ENCODE peak calls at places on chromosomes 7 and 10, in ten cellular contexts. One of them, this sample, is unnamed.

GRCh38 chr7:85119934-85120333 is 66.9 kb downstream of the SEMA3D start:
- DNase-seq in gastrocnemius medialis: no peak
- DNase-seq in psoas muscle: no peak
- DNase-seq in cardiac fibroblast: no peak
- DNase-seq in neural progenitor cell: no peak
- DNase-seq in foreskin fibroblast: no peak
- DNase-seq in cardiac muscle cell: no peak
- DNase-seq in choroid plexus epithelial cell: peak
- DNase-seq in fibroblast of pulmonary artery: no peak
- DNase-seq in GM06990: no peak
- DNase-seq in this sample: no peak

GRCh38 chr7:146683439-146683838 is 566.8 kb downstream of the CNTNAP2 start:
- DNase-seq in gastrocnemius medialis: no peak
- DNase-seq in psoas muscle: no peak
- DNase-seq in cardiac fibroblast: peak
- DNase-seq in neural progenitor cell: no peak
- DNase-seq in foreskin fibroblast: no peak
- DNase-seq in cardiac muscle cell: no peak
- DNase-seq in choroid plexus epithelial cell: peak
- DNase-seq in fibroblast of pulmonary artery: peak
- DNase-seq in GM06990: no peak
- DNase-seq in this sample: peak

GRCh38 chr10:43806851-43807640 is 158.4 kb upstream of the ZNF32 start:
- DNase-seq in gastrocnemius medialis: no peak
- DNase-seq in psoas muscle: no peak
- DNase-seq in cardiac fibroblast: peak
- DNase-seq in neural progenitor cell: no peak
- DNase-seq in foreskin fibroblast: no peak
- DNase-seq in cardiac muscle cell: peak
- DNase-seq in choroid plexus epithelial cell: peak
- DNase-seq in fibroblast of pulmonary artery: peak
- DNase-seq in GM06990: no peak
- DNase-seq in this sample: no peak

GRCh38 chr10:117168729-117169128 is 28.6 kb upstream of the KCNK18 start:
- DNase-seq in gastrocnemius medialis: no peak
- DNase-seq in psoas muscle: no peak
- DNase-seq in cardiac fibroblast: no peak
- DNase-seq in neural progenitor cell: peak
- DNase-seq in foreskin fibroblast: no peak
- DNase-seq in cardiac muscle cell: no peak
- DNase-seq in choroid plexus epithelial cell: no peak
- DNase-seq in fibroblast of pulmonary artery: no peak
- DNase-seq in GM06990: no peak
- DNase-seq in this sample: no peak

GRCh38 chr7:139753079-139753692 is 24.6 kb downstream of the HIPK2 start:
- DNase-seq in gastrocnemius medialis: no peak
- DNase-seq in psoas muscle: no peak
- DNase-seq in cardiac fibroblast: no peak
- DNase-seq in neural progenitor cell: no peak
- DNase-seq in foreskin fibroblast: no peak
- DNase-seq in cardiac muscle cell: no peak
- DNase-seq in choroid plexus epithelial cell: no peak
- DNase-seq in fibroblast of pulmonary artery: no peak
- DNase-seq in GM06990: no peak
- DNase-seq in this sample: no peak

GRCh38 chr7:93921607-93922446 is at the start of gene GNG11:
- DNase-seq in gastrocnemius medialis: peak
- DNase-seq in psoas muscle: peak
- DNase-seq in cardiac fibroblast: peak
- DNase-seq in neural progenitor cell: peak
- DNase-seq in foreskin fibroblast: peak
- DNase-seq in cardiac muscle cell: peak
- DNase-seq in choroid plexus epithelial cell: peak
- DNase-seq in fibroblast of pulmonary artery: peak
- DNase-seq in GM06990: peak
- DNase-seq in this sample: no peak

GRCh38 chr10:7611909-7612308 is 54.9 kb downstream of the ITIH5 start:
- DNase-seq in gastrocnemius medialis: no peak
- DNase-seq in psoas muscle: no peak
- DNase-seq in cardiac fibroblast: no peak
- DNase-seq in neural progenitor cell: no peak
- DNase-seq in foreskin fibroblast: no peak
- DNase-seq in cardiac muscle cell: no peak
- DNase-seq in choroid plexus epithelial cell: no peak
- DNase-seq in fibroblast of pulmonary artery: no peak
- DNase-seq in GM06990: no peak
- DNase-seq in this sample: no peak

GRCh38 chr7:12423995-12424745 is 20.5 kb upstream of the VWDE start:
- DNase-seq in gastrocnemius medialis: no peak
- DNase-seq in psoas muscle: no peak
- DNase-seq in cardiac fibroblast: no peak
- DNase-seq in neural progenitor cell: no peak
- DNase-seq in foreskin fibroblast: no peak
- DNase-seq in cardiac muscle cell: no peak
- DNase-seq in choroid plexus epithelial cell: no peak
- DNase-seq in fibroblast of pulmonary artery: no peak
- DNase-seq in GM06990: no peak
- DNase-seq in this sample: no peak

GRCh38 chr7:99096124-99096887 is 47.6 kb downstream of the SMURF1 start:
- DNase-seq in gastrocnemius medialis: no peak
- DNase-seq in psoas muscle: no peak
- DNase-seq in cardiac fibroblast: no peak
- DNase-seq in neural progenitor cell: no peak
- DNase-seq in foreskin fibroblast: no peak
- DNase-seq in cardiac muscle cell: no peak
- DNase-seq in choroid plexus epithelial cell: peak
- DNase-seq in fibroblast of pulmonary artery: no peak
- DNase-seq in GM06990: no peak
- DNase-seq in this sample: no peak

GRCh38 chr7:91609525-91609924 is 271.0 kb downstream of the MTERF1 start:
- DNase-seq in gastrocnemius medialis: no peak
- DNase-seq in psoas muscle: no peak
- DNase-seq in cardiac fibroblast: no peak
- DNase-seq in neural progenitor cell: no peak
- DNase-seq in foreskin fibroblast: no peak
- DNase-seq in cardiac muscle cell: no peak
- DNase-seq in choroid plexus epithelial cell: peak
- DNase-seq in fibroblast of pulmonary artery: no peak
- DNase-seq in GM06990: no peak
- DNase-seq in this sample: no peak

GRCh38 chr7:1848911-1849311 is 178.8 kb downstream of the ELFN1 start:
- DNase-seq in gastrocnemius medialis: no peak
- DNase-seq in psoas muscle: peak
- DNase-seq in cardiac fibroblast: no peak
- DNase-seq in neural progenitor cell: no peak
- DNase-seq in foreskin fibroblast: no peak
- DNase-seq in cardiac muscle cell: no peak
- DNase-seq in choroid plexus epithelial cell: no peak
- DNase-seq in fibroblast of pulmonary artery: no peak
- DNase-seq in GM06990: no peak
- DNase-seq in this sample: no peak

DNA sequence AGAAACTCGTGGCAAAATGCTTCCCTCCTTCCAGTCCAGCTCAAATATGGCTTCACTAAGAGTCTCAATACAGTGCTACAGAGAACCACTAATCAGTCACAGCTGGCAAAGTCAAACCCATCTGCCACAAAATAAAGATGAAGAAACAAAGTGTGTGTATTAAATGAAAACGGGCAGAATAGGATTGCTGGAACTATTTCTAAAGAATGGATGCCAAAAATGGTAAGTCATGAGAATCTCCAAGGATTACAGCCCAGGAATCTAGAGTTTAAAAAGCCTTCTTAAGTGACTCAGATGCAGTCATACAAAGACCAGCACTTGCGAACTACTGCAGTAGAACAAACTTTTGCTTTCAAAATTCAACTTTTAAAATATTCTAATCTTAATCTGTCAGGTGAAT is 61.9 kb downstream of the CACUL1 start:
- DNase-seq in gastrocnemius medialis: no peak
- DNase-seq in psoas muscle: no peak
- DNase-seq in cardiac fibroblast: peak
- DNase-seq in neural progenitor cell: no peak
- DNase-seq in foreskin fibroblast: peak
- DNase-seq in cardiac muscle cell: peak
- DNase-seq in choroid plexus epithelial cell: peak
- DNase-seq in fibroblast of pulmonary artery: peak
- DNase-seq in GM06990: no peak
- DNase-seq in this sample: no peak
- TF ChIP-seq CTCF in gastrocnemius medialis: no peak
- TF ChIP-seq CTCF in psoas muscle: no peak
- TF ChIP-seq CTCF in cardiac fibroblast: no peak
- TF ChIP-seq CTCF in neural progenitor cell: no peak
- TF ChIP-seq CTCF in foreskin fibroblast: no peak
- TF ChIP-seq CTCF in cardiac muscle cell: no peak
- TF ChIP-seq CTCF in choroid plexus epithelial cell: no peak
- TF ChIP-seq CTCF in fibroblast of pulmonary artery: no peak
- TF ChIP-seq CTCF in GM06990: no peak
- TF ChIP-seq CTCF in this sample: no peak

GRCh38 chr7:34575006-34575405 is 83.0 kb upstream of the NPSR1 start:
- DNase-seq in gastrocnemius medialis: no peak
- DNase-seq in psoas muscle: no peak
- DNase-seq in cardiac fibroblast: no peak
- DNase-seq in neural progenitor cell: no peak
- DNase-seq in foreskin fibroblast: no peak
- DNase-seq in cardiac muscle cell: no peak
- DNase-seq in choroid plexus epithelial cell: no peak
- DNase-seq in fibroblast of pulmonary artery: no peak
- DNase-seq in GM06990: no peak
- DNase-seq in this sample: no peak

GRCh38 chr7:34567906-34568305 is 90.1 kb upstream of the NPSR1 start:
- DNase-seq in gastrocnemius medialis: no peak
- DNase-seq in psoas muscle: no peak
- DNase-seq in cardiac fibroblast: no peak
- DNase-seq in neural progenitor cell: no peak
- DNase-seq in foreskin fibroblast: no peak
- DNase-seq in cardiac muscle cell: no peak
- DNase-seq in choroid plexus epithelial cell: no peak
- DNase-seq in fibroblast of pulmonary artery: no peak
- DNase-seq in GM06990: no peak
- DNase-seq in this sample: no peak

DNA sequence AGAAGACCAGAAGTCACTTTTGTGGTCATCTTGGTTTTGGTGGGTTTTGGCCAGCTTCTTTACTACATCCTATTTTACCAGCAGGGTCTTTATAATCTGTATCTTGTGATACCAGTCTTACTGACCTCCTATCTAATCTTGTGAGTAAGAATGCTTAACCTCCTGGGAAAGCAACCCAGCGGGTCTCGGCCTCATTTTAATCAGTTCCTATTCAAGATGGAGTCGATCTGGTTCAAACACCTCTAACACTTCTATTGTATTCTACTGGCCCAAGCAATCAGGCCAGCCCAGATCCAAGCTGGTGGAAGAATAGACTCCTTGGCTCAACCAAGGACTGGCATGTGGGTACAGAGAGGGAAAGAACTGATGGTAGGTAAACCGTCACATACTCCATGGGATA is 87.7 kb upstream of the NPSR1 start:
- DNase-seq in gastrocnemius medialis: no peak
- DNase-seq in psoas muscle: no peak
- DNase-seq in cardiac fibroblast: no peak
- DNase-seq in neural progenitor cell: no peak
- DNase-seq in foreskin fibroblast: no peak
- DNase-seq in cardiac muscle cell: no peak
- DNase-seq in choroid plexus epithelial cell: no peak
- DNase-seq in fibroblast of pulmonary artery: no peak
- DNase-seq in GM06990: no peak
- DNase-seq in this sample: no peak
- H3K4me3 ChIP-seq in gastrocnemius medialis: no peak
- H3K4me3 ChIP-seq in psoas muscle: no peak
- H3K4me3 ChIP-seq in cardiac fibroblast: no peak
- H3K4me3 ChIP-seq in neural progenitor cell: no peak
- H3K4me3 ChIP-seq in foreskin fibroblast: no peak
- H3K4me3 ChIP-seq in cardiac muscle cell: no peak
- H3K4me3 ChIP-seq in choroid plexus epithelial cell: no peak
- H3K4me3 ChIP-seq in fibroblast of pulmonary artery: no peak
- H3K4me3 ChIP-seq in GM06990: no peak
- H3K4me3 ChIP-seq in this sample: no peak

DNA sequence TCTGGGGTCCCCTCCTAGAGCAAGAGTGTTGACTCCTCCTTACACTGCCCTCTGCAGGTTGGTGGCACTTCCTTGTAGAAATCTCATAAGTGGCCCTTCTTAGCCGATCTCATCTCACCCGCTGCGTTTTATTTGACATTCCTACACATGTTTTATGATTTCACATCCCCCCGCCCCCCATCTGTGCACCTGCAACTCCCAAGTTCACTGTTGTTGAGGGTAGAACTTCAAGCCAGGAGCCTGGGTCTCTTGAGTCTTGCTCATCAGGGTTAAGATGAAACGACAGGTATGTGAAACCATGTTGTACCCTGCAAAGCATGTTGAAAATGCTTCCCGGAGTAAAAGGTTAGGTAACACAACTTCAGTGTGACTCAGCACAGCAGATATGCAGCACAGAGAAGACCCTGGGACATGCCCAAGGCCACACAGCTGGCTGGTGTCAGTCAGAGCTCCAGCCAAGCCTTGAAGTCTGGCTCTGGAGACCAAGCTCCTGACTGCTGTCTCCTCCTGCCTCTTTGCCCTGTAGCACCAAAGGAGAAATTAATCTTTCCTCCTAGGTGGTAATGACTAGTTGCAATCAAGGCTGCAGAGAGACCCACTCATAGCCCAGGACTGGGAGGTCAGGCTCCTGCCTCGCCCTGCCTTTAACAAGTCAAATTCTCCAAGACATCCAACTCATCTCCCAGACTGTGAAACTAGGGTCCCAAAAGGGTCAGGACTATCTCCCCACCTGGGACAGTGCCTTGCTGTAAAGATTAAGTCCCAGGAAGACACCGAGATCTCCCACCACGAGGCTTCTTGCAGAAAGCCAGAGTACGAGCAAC is 171.0 kb downstream of the PRKAG2 start:
- DNase-seq in gastrocnemius medialis: peak
- DNase-seq in psoas muscle: peak
- DNase-seq in cardiac fibroblast: peak
- DNase-seq in neural progenitor cell: peak
- DNase-seq in foreskin fibroblast: peak
- DNase-seq in cardiac muscle cell: peak
- DNase-seq in choroid plexus epithelial cell: peak
- DNase-seq in fibroblast of pulmonary artery: peak
- DNase-seq in GM06990: no peak
- DNase-seq in this sample: no peak
- TF ChIP-seq CTCF in gastrocnemius medialis: peak
- TF ChIP-seq CTCF in psoas muscle: peak
- TF ChIP-seq CTCF in cardiac fibroblast: peak
- TF ChIP-seq CTCF in neural progenitor cell: peak
- TF ChIP-seq CTCF in foreskin fibroblast: peak
- TF ChIP-seq CTCF in cardiac muscle cell: peak
- TF ChIP-seq CTCF in choroid plexus epithelial cell: peak
- TF ChIP-seq CTCF in fibroblast of pulmonary artery: peak
- TF ChIP-seq CTCF in GM06990: peak
- TF ChIP-seq CTCF in this sample: peak

DNA sequence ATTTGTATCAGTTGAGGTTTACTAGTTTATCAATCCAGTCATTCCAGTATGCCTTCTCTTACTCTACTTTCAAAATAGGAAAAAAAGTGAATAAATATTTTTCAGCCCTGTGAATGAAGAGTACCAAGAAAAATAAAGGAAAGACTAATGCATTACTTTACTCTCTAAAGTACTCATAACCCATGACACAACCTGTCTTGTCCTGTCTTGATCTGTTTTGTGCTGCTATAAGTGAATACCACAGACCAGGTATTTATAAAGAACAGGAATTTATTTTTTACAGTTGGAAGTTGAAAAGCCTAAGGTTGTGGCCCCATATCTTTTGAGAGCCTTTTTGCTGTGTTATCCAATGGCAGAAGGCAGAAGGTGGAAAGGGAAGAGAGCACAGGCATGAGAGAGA is 194.6 kb upstream of the DKK1 start:
- DNase-seq in gastrocnemius medialis: no peak
- DNase-seq in psoas muscle: no peak
- DNase-seq in cardiac fibroblast: no peak
- DNase-seq in neural progenitor cell: no peak
- DNase-seq in foreskin fibroblast: no peak
- DNase-seq in cardiac muscle cell: no peak
- DNase-seq in choroid plexus epithelial cell: no peak
- DNase-seq in fibroblast of pulmonary artery: no peak
- DNase-seq in GM06990: no peak
- DNase-seq in this sample: no peak
- H3K4me3 ChIP-seq in gastrocnemius medialis: no peak
- H3K4me3 ChIP-seq in psoas muscle: no peak
- H3K4me3 ChIP-seq in cardiac fibroblast: no peak
- H3K4me3 ChIP-seq in neural progenitor cell: no peak
- H3K4me3 ChIP-seq in foreskin fibroblast: no peak
- H3K4me3 ChIP-seq in cardiac muscle cell: no peak
- H3K4me3 ChIP-seq in choroid plexus epithelial cell: no peak
- H3K4me3 ChIP-seq in fibroblast of pulmonary artery: no peak
- H3K4me3 ChIP-seq in GM06990: no peak
- H3K4me3 ChIP-seq in this sample: no peak